ENCODE peak calls at places on chromosomes 11 and 22, in four cellular contexts. K is SHP77, I is HCT116, B is body of pancreas. Q is an unnamed sample.
A peak's percentile ranks its signal among the peaks of the same experiment; 100 is the strongest.

GRCh38 chr11:12936200-12936599 is 72.9 kb upstream of the RASSF10 start:
- DNase-seq in I (no peak), B (no peak), K (no peak), Q (no peak)

GRCh38 chr11:58493676-58494075 is 14.2 kb downstream of the OR5B21 start:
- DNase-seq in B (no peak), K (no peak), I (no peak), Q (no peak)

GRCh38 chr22:30751529-30751928 is 56.9 kb downstream of the OSBP2 start:
- DNase-seq in B (no peak), K (no peak), I (no peak), Q (no peak)

GRCh38 chr11:47943721-47944554 is 36.4 kb upstream of the PTPRJ start:
- DNase-seq in I (no peak), K (no peak), B (no peak), Q (no peak)

GRCh38 chr22:20578707-20579106 is 71.3 kb downstream of the MED15 start:
- DNase-seq in B (no peak), I (no peak), K (no peak), Q (no peak)

GRCh38 chr11:78168539-78169477 is 19.6 kb downstream of the KCTD21 start:
- DNase-seq in I (no peak), B (peak; percentile 38), K (no peak), Q (no peak)

GRCh38 chr11:118921121-118921928 is 4.4 kb downstream of the BCL9L start:
- DNase-seq in I (no peak), B (peak; percentile 73), K (no peak), Q (no peak)

GRCh38 chr11:71996946-71997345 is 1.8 kb upstream of the IL18BP start:
- DNase-seq in K (no peak), I (no peak), B (no peak), Q (no peak)

GRCh38 chr11:30936476-30936875 is 350.3 kb upstream of the MPPED2 start:
- DNase-seq in I (no peak), K (no peak), B (no peak), Q (no peak)

GRCh38 chr11:65968600-65969482 is 7.3 kb downstream of the SART1 start:
- DNase-seq in I (no peak), K (no peak), B (no peak), Q (no peak)

GRCh38 chr11:27319065-27319464 is 44.0 kb downstream of the CCDC34 start:
- DNase-seq in B (no peak), I (peak; percentile 39), K (no peak), Q (no peak)

GRCh38 chr11:44199298-44199697 is 103.8 kb downstream of the EXT2 start:
- DNase-seq in K (no peak), I (no peak), B (no peak), Q (no peak)

GRCh38 chr11:63017306-63017974 is 1.8 kb upstream of the SLC22A8 start:
- DNase-seq in K (peak; percentile 34), I (no peak), B (no peak), Q (no peak)

GRCh38 chr11:129324533-129325175 is 51.0 kb upstream of the BARX2 start:
- DNase-seq in I (no peak), B (peak; percentile 62), K (peak; percentile 84), Q (no peak)

Q was measured in stimulated activated naive B cell treated with anti-CD40 and anti-IgM and Interleukin-4, amounts not matched to agents 10 μg/mL and 1 μg/mL and 100 μg/mL, for 72 hours.